ENCODE peak calls at places on chromosomes 13 and 19, in five cellular contexts. E is neuronal stem cell, B is H9, M is H1, R is mesenchymal stem cell. X is an unnamed sample.

GRCh38 chr19:50921391-50922315 is 10.5 kb upstream of the KLK4 start:
- DNase-seq in E (peak), B (no peak), R (no peak), M (peak), X (no peak)

GRCh38 chr19:10604460-10604980 is 17.4 kb upstream of the AP1M2 start:
- DNase-seq in M (no peak), R (no peak), E (no peak), B (no peak), X (no peak)

GRCh38 chr19:47447470-47448359 is 24.0 kb downstream of the SLC8A2 start:
- DNase-seq in R (peak), B (peak), E (peak), M (peak), X (peak)

GRCh38 chr13:51638497-51638871 is 54.2 kb downstream of the WDFY2 start:
- DNase-seq in E (peak), M (no peak), R (peak), B (no peak), X (no peak)

GRCh38 chr13:47066261-47066660 is 169.4 kb upstream of the HTR2A start:
- DNase-seq in M (no peak), E (no peak), B (no peak), R (peak), X (no peak)

GRCh38 chr13:35764359-35765015 is 288.0 kb upstream of the MAB21L1 start:
- DNase-seq in M (no peak), E (no peak), B (no peak), R (no peak), X (no peak)

GRCh38 chr19:37519890-37520289 is 13.2 kb downstream of the ZNF793 start:
- DNase-seq in B (no peak), E (no peak), R (peak), M (no peak), X (peak)

GRCh38 chr13:106213028-106213427 is 322.4 kb downstream of the EFNB2 start:
- DNase-seq in M (no peak), B (no peak), E (peak), R (no peak), X (no peak)

GRCh38 chr13:113648218-113648615 is 9.8 kb downstream of the ATP4B start:
- DNase-seq in E (no peak), B (no peak), R (no peak), M (no peak), X (no peak)

GRCh38 chr19:38975861-38976271 is 324 bp upstream of the FBXO17 start:
- DNase-seq in E (peak), R (peak), M (peak), B (peak), X (peak)

GRCh38 chr13:114106991-114107685 is 25.3 kb downstream of the RASA3 start:
- DNase-seq in B (no peak), E (no peak), R (no peak), M (no peak), X (no peak)

GRCh38 chr19:35715981-35716734 is 1.6 kb upstream of the KMT2B start:
- DNase-seq in B (no peak), R (no peak), M (peak), E (no peak), X (peak)

GRCh38 chr19:30649934-30650614 is 277.9 kb downstream of the ZNF536 start:
- DNase-seq in M (peak), B (no peak), R (peak), E (peak), X (peak)

GRCh38 chr19:40827386-40828247 is 22.6 kb downstream of the CYP2A6 start:
- DNase-seq in E (no peak), M (no peak), B (peak), R (no peak), X (peak)

GRCh38 chr13:100796463-100796862 is 121.9 kb upstream of the TMTC4 start:
- DNase-seq in E (no peak), M (no peak), B (no peak), R (no peak), X (peak)

GRCh38 chr13:100800283-100800875 is 125.8 kb upstream of the TMTC4 start:
- DNase-seq in M (no peak), B (no peak), E (no peak), R (no peak), X (no peak)

GRCh38 chr13:100798739-100799361 is 124.3 kb upstream of the TMTC4 start:
- DNase-seq in R (no peak), E (no peak), B (no peak), M (no peak), X (no peak)

GRCh38 chr13:100794575-100794974 is 120.0 kb upstream of the TMTC4 start:
- DNase-seq in E (no peak), R (no peak), M (no peak), B (no peak), X (no peak)

GRCh38 chr13:100797921-100798320 is 123.3 kb upstream of the TMTC4 start:
- DNase-seq in R (no peak), B (no peak), E (no peak), M (no peak), X (no peak)
- H2BK12ac ChIP-seq in R (no peak), B (no peak), E (no peak), M (no peak), X (no peak)

GRCh38 chr13:79671420-79671819 is 190.5 kb downstream of the NDFIP2 start:
- DNase-seq in M (no peak), R (no peak), E (no peak), B (no peak), X (no peak)

GRCh38 chr13:79673993-79674377 is 193.0 kb downstream of the NDFIP2 start:
- DNase-seq in E (no peak), R (no peak), B (no peak), M (no peak), X (no peak)

GRCh38 chr13:79674765-79675515 is 194.0 kb downstream of the NDFIP2 start:
- DNase-seq in E (no peak), R (no peak), M (no peak), B (no peak), X (no peak)

GRCh38 chr13:79675931-79676658 is 195.1 kb downstream of the NDFIP2 start:
- DNase-seq in R (no peak), E (no peak), B (no peak), M (no peak), X (no peak)

GRCh38 chr13:79673310-79673992 is 192.5 kb downstream of the NDFIP2 start:
- DNase-seq in E (no peak), B (no peak), R (no peak), M (no peak), X (no peak)
- H2BK12ac ChIP-seq in E (no peak), B (no peak), R (no peak), M (no peak), X (no peak)

DNA sequence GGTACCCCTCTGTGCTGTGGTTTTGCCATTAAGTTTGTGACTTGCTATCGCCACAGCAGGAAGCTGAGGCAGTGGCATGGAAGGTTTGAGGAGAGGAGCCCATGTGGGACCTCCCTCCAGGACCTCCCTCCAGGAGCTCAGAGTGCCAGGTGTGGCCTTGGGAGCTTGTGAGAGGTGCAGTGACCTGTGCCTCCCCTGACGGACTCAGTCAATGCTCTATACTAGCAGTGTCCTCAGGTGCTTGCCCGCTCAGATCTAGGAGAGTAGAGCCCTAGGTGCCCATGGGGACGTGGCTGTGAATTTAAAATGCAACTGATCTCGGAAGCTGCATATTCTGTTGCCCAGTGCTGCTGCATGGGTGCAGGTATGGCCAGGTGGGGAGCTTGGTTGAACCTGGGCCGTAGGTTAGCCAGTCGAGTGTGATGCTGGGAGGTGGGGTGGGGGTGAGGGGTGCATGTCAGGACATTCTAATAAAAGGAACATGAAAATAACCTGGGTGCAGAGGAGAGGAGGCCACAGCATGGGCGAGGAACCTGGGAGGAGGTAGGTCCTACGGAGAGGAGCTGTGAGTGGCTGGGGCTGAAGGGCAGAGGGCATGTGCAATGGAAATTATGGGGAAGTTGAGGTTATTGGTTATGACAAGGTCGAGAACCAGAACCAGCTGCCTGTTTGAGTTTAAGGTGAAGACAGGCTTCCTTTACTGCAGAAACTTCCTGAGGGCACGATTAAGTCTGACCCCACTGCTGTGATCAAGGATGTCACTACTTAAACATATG is 41.6 kb downstream of the TEX29 start:
- DNase-seq in E (no peak), R (no peak), B (no peak), M (peak), X (no peak)
- H2BK12ac ChIP-seq in E (no peak), R (no peak), B (no peak), M (no peak), X (no peak)

GRCh38 chr19:49624967-49625910 is 14.7 kb downstream of the RRAS start:
- DNase-seq in M (no peak), E (no peak), R (no peak), B (no peak), X (no peak)
- H2BK12ac ChIP-seq in M (no peak), E (no peak), R (no peak), B (no peak), X (no peak)

GRCh38 chr19:43660301-43660700 is 9.7 kb downstream of the PLAUR start:
- DNase-seq in B (no peak), E (no peak), R (no peak), M (no peak), X (no peak)
- H2BK12ac ChIP-seq in B (no peak), E (no peak), R (no peak), M (no peak), X (no peak)

GRCh38 chr13:29810898-29811297 is 39.5 kb downstream of the UBL3 start:
- DNase-seq in M (no peak), B (no peak), E (no peak), R (no peak), X (no peak)

GRCh38 chr13:29805994-29806748 is 44.2 kb downstream of the UBL3 start:
- DNase-seq in R (no peak), M (no peak), B (no peak), E (no peak), X (no peak)

GRCh38 chr13:29810145-29810742 is 40.2 kb downstream of the UBL3 start:
- DNase-seq in E (no peak), B (no peak), R (no peak), M (no peak), X (no peak)

GRCh38 chr13:29803221-29803620 is 47.2 kb downstream of the UBL3 start:
- DNase-seq in B (no peak), M (no peak), E (no peak), R (no peak), X (no peak)

GRCh38 chr13:29808264-29808663 is 42.2 kb downstream of the UBL3 start:
- DNase-seq in M (no peak), B (no peak), R (no peak), E (no peak), X (no peak)
- H2BK12ac ChIP-seq in M (no peak), B (no peak), R (no peak), E (no peak), X (no peak)

GRCh38 chr19:28553764-28554163 is 659.2 kb downstream of the UQCRFS1 start:
- DNase-seq in R (no peak), M (no peak), E (no peak), B (peak), X (no peak)

GRCh38 chr19:28555317-28555716 is 657.6 kb downstream of the UQCRFS1 start:
- DNase-seq in M (no peak), R (no peak), E (no peak), B (peak), X (no peak)

GRCh38 chr19:28558783-28559182 is 654.2 kb downstream of the UQCRFS1 start:
- DNase-seq in E (no peak), R (no peak), M (no peak), B (no peak), X (no peak)

GRCh38 chr19:28554321-28555091 is 658.4 kb downstream of the UQCRFS1 start:
- DNase-seq in E (no peak), R (no peak), B (peak), M (no peak), X (no peak)

DNA sequence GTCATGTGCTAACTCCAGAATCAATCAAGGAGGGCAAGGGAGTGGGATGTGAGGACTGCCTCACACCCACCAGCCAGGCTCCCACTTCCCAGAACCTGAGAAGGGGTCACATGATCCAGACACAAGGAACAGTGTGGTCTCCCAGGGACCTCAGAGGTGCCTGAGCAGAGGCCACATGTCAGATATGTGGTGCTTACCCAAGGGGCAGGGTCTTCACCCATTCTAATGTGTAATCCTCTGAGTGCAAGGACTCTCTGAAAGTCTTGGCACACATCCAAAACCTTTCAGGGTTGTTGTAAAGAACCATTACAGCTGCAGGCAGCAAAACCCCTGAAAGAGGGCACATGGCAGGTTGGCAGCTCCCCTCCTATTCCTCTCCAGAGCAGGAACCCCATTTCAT is 656.6 kb downstream of the UQCRFS1 start:
- DNase-seq in R (no peak), E (no peak), M (peak), B (peak), X (no peak)
- H2BK12ac ChIP-seq in R (no peak), E (no peak), M (no peak), B (no peak), X (no peak)

GRCh38 chr13:110275931-110276552 is 30.9 kb downstream of the COL4A1 start:
- DNase-seq in B (no peak), R (no peak), M (no peak), E (no peak), X (no peak)
- H2BK12ac ChIP-seq in B (no peak), R (no peak), M (no peak), E (no peak), X (no peak)

GRCh38 chr13:37192986-37193385 is 87.5 kb upstream of the CSNK1A1L start:
- DNase-seq in M (no peak), E (no peak), B (no peak), R (no peak), X (no peak)
- H2BK12ac ChIP-seq in M (no peak), E (no peak), B (no peak), R (no peak), X (no peak)

GRCh38 chr19:15253076-15253475 is 20.8 kb upstream of the EPHX3 start:
- DNase-seq in E (no peak), R (no peak), M (no peak), B (no peak), X (no peak)

GRCh38 chr19:15253513-15253912 is 21.3 kb upstream of the EPHX3 start:
- DNase-seq in R (no peak), M (no peak), E (no peak), B (no peak), X (no peak)

GRCh38 chr19:15251749-15252397 is 19.6 kb upstream of the EPHX3 start:
- DNase-seq in M (peak), R (peak), B (peak), E (peak), X (peak)

GRCh38 chr19:15251010-15251748 is 18.9 kb upstream of the EPHX3 start:
- DNase-seq in B (no peak), E (no peak), M (no peak), R (peak), X (peak)

GRCh38 chr19:15252398-15253018 is 20.3 kb upstream of the EPHX3 start:
- DNase-seq in E (no peak), R (no peak), M (peak), B (peak), X (no peak)
- H2BK12ac ChIP-seq in E (no peak), R (peak), M (peak), B (no peak), X (no peak)